ENCODE peak calls at places on chromosomes 11 and 22, in five cellular contexts. One of them, this sample, is unnamed.

GRCh38 chr11:76592961-76593360 is 77.6 kb downstream of the LRRC32 start:
- DNase-seq in HuH-7: no peak
- DNase-seq in NCI-H1092 treated with DMSO at 0.1 percent for 48 hours: no peak
- DNase-seq in skeletal muscle cell: no peak
- DNase-seq in NT2/D1: no peak
- DNase-seq in this sample: peak

GRCh38 chr22:43396934-43397457 is 14.8 kb upstream of the MPPED1 start:
- DNase-seq in HuH-7: no peak
- DNase-seq in NCI-H1092 treated with DMSO at 0.1 percent for 48 hours: peak
- DNase-seq in skeletal muscle cell: no peak
- DNase-seq in NT2/D1: no peak
- DNase-seq in this sample: no peak

GRCh38 chr22:43516386-43516785 is 104.6 kb downstream of the MPPED1 start:
- DNase-seq in HuH-7: no peak
- DNase-seq in NCI-H1092 treated with DMSO at 0.1 percent for 48 hours: no peak
- DNase-seq in skeletal muscle cell: no peak
- DNase-seq in NT2/D1: no peak
- DNase-seq in this sample: no peak

GRCh38 chr22:24543679-24544243 is 11.2 kb downstream of the GUCD1 start:
- DNase-seq in HuH-7: no peak
- DNase-seq in NCI-H1092 treated with DMSO at 0.1 percent for 48 hours: no peak
- DNase-seq in skeletal muscle cell: no peak
- DNase-seq in NT2/D1: no peak
- DNase-seq in this sample: no peak

GRCh38 chr22:36816635-36817428 is at the start of gene PVALB:
- DNase-seq in HuH-7: no peak
- DNase-seq in NCI-H1092 treated with DMSO at 0.1 percent for 48 hours: peak
- DNase-seq in skeletal muscle cell: no peak
- DNase-seq in NT2/D1: no peak
- DNase-seq in this sample: no peak

GRCh38 chr22:37020192-37020479 is 594 bp downstream of the MPST start:
- DNase-seq in HuH-7: no peak
- DNase-seq in NCI-H1092 treated with DMSO at 0.1 percent for 48 hours: peak
- DNase-seq in skeletal muscle cell: no peak
- DNase-seq in NT2/D1: no peak
- DNase-seq in this sample: no peak

GRCh38 chr11:116890193-116890592 is 52.8 kb upstream of the APOA1 start:
- DNase-seq in HuH-7: no peak
- DNase-seq in NCI-H1092 treated with DMSO at 0.1 percent for 48 hours: no peak
- DNase-seq in skeletal muscle cell: no peak
- DNase-seq in NT2/D1: no peak
- DNase-seq in this sample: no peak

GRCh38 chr22:33328789-33329296 is 270.7 kb upstream of the SYN3 start:
- DNase-seq in HuH-7: no peak
- DNase-seq in NCI-H1092 treated with DMSO at 0.1 percent for 48 hours: no peak
- DNase-seq in skeletal muscle cell: no peak
- DNase-seq in NT2/D1: no peak
- DNase-seq in this sample: no peak

GRCh38 chr11:10778217-10778970 is 27.3 kb downstream of the CTR9 start:
- DNase-seq in HuH-7: no peak
- DNase-seq in NCI-H1092 treated with DMSO at 0.1 percent for 48 hours: no peak
- DNase-seq in skeletal muscle cell: peak
- DNase-seq in NT2/D1: no peak
- DNase-seq in this sample: no peak

GRCh38 chr11:7332962-7333361 is 81.3 kb downstream of the SYT9 start:
- DNase-seq in HuH-7: no peak
- DNase-seq in NCI-H1092 treated with DMSO at 0.1 percent for 48 hours: no peak
- DNase-seq in skeletal muscle cell: no peak
- DNase-seq in NT2/D1: no peak
- DNase-seq in this sample: no peak

GRCh38 chr11:57638005-57638760 is 11.5 kb downstream of the YPEL4 start:
- DNase-seq in HuH-7: peak
- DNase-seq in NCI-H1092 treated with DMSO at 0.1 percent for 48 hours: peak
- DNase-seq in skeletal muscle cell: peak
- DNase-seq in NT2/D1: peak
- DNase-seq in this sample: no peak

This sample was measured in mesenteric fat pad.